ENCODE peak calls at places on chromosomes 16 and 17, in nine cellular contexts. U, K, T, W, A, G, N, H and R are unnamed samples.

GRCh38 chr17:32288600-32288999 is 23.0 kb downstream of the RHBDL3 start:
- DNase-seq in K (no peak), U (no peak), H (no peak), T (no peak), A (no peak), G (no peak), W (no peak), N (no peak), R (no peak)

GRCh38 chr16:75695708-75696107 is 5.6 kb downstream of the DUXB start:
- DNase-seq in G (no peak), W (no peak), U (no peak), K (no peak), N (no peak), H (no peak), T (no peak), A (peak; percentile 58), R (no peak)

GRCh38 chr16:19179890-19180490 is 11.9 kb downstream of the SYT17 start:
- DNase-seq in G (peak; percentile 35), U (peak; percentile 12), A (peak; percentile 81), H (no peak), K (peak; percentile 44), N (peak; percentile 71), W (peak; percentile 71), T (peak; percentile 61), R (no peak)

GRCh38 chr17:46742539-46743270 is 75.8 kb downstream of the WNT3 start:
- DNase-seq in W (no peak), G (no peak), T (no peak), A (peak; percentile 69), K (no peak), H (no peak), U (peak; percentile 87), N (peak; percentile 93), R (no peak)

GRCh38 chr16:68284847-68285246 is 20.5 kb downstream of the SLC7A6 start:
- DNase-seq in T (no peak), H (no peak), N (no peak), G (no peak), K (no peak), A (no peak), U (no peak), W (no peak), R (no peak)

GRCh38 chr16:58022601-58023371 is 2.8 kb upstream of the MMP15 start:
- DNase-seq in N (peak; percentile 49), A (no peak), G (peak; percentile 72), K (peak; percentile 45), W (peak; percentile 84), H (peak; percentile 80), T (peak; percentile 71), U (peak; percentile 73), R (no peak)

GRCh38 chr16:75048546-75048945 is 49.7 kb downstream of the ZNRF1 start:
- DNase-seq in W (no peak), U (peak; percentile 60), K (no peak), A (no peak), T (no peak), H (no peak), G (no peak), N (no peak), R (no peak)

GRCh38 chr17:79220715-79221291 is 146.2 kb downstream of the ENGASE start:
- DNase-seq in W (no peak), U (no peak), G (no peak), T (no peak), N (no peak), K (no peak), H (no peak), A (peak; percentile 55), R (no peak)

GRCh38 chr17:59427996-59428395 is 96.5 kb downstream of the YPEL2 start:
- DNase-seq in A (no peak), N (no peak), T (no peak), U (peak; percentile 54), H (no peak), K (no peak), G (peak; percentile 52), W (no peak), R (no peak)

GRCh38 chr16:80974649-80975376 is 31.9 kb downstream of the CMC2 start:
- DNase-seq in A (peak; percentile 24), G (no peak), U (no peak), H (no peak), K (no peak), W (no peak), T (no peak), N (peak; percentile 6), R (no peak)

GRCh38 chr17:47720754-47721533 is 12.1 kb upstream of the TBX21 start:
- DNase-seq in W (no peak), T (no peak), G (no peak), A (no peak), U (peak; percentile 33), K (no peak), N (peak; percentile 88), H (no peak), R (no peak)

GRCh38 chr17:29140631-29141483 is 39.3 kb downstream of the MYO18A start:
- DNase-seq in U (no peak), W (no peak), A (no peak), H (peak; percentile 73), N (no peak), T (no peak), K (no peak), G (no peak), R (no peak)

GRCh38 chr16:86378128-86378527 is 132.2 kb upstream of the FOXF1 start:
- DNase-seq in T (no peak), A (no peak), U (no peak), H (no peak), W (no peak), N (no peak), K (no peak), G (no peak), R (no peak)

GRCh38 chr16:69253796-69254426 is 57.2 kb upstream of the VPS4A start:
- DNase-seq in H (no peak), T (no peak), A (no peak), W (no peak), U (peak; percentile 34), N (no peak), K (no peak), G (peak; percentile 54), R (no peak)

GRCh38 chr17:72340836-72341235 is 220.0 kb downstream of the SOX9 start:
- DNase-seq in A (no peak), U (no peak), W (no peak), T (no peak), G (no peak), N (no peak), H (no peak), K (no peak), R (no peak)

GRCh38 chr17:17567631-17568030 is 23.9 kb downstream of the PEMT start:
- DNase-seq in W (no peak), T (peak; percentile 56), H (peak; percentile 79), A (no peak), G (peak; percentile 63), K (peak; percentile 56), N (no peak), U (peak; percentile 17), R (no peak)

GRCh38 chr17:57112994-57113393 is 27.9 kb downstream of the AKAP1 start:
- DNase-seq in U (no peak), N (no peak), T (no peak), H (no peak), K (no peak), G (no peak), A (no peak), W (no peak), R (no peak)
- H3K4me1 ChIP-seq in U (no peaks in the 10 kb centered on the region), N (peaks cover 9% of the 10 kb centered on the region), T (peaks cover 7% of the 10 kb centered on the region), H (peaks cover 21% of the 10 kb centered on the region), K (no peaks in the 10 kb centered on the region), G (no peaks in the 10 kb centered on the region), A (peaks cover 31% of the 10 kb centered on the region), W (peaks cover 16% of the 10 kb centered on the region), R (peaks cover 30% of the 10 kb centered on the region)

GRCh38 chr16:87845213-87845612 is 24.1 kb downstream of the SLC7A5 start:
- DNase-seq in W (no peak), G (no peak), H (no peak), N (no peak), K (no peak), A (no peak), U (no peak), T (no peak), R (no peak)

GRCh38 chr16:87844809-87845208 is 24.5 kb downstream of the SLC7A5 start:
- DNase-seq in G (no peak), T (no peak), K (no peak), U (no peak), A (no peak), W (no peak), N (no peak), H (no peak), R (no peak)

GRCh38 chr16:87843678-87844373 is 25.5 kb downstream of the SLC7A5 start:
- DNase-seq in N (no peak), T (no peak), G (no peak), K (no peak), W (no peak), A (no peak), U (no peak), H (no peak), R (no peak)

GRCh38 chr16:87845807-87846619 is 23.3 kb downstream of the SLC7A5 start:
- DNase-seq in W (no peak), U (no peak), T (no peak), N (no peak), H (no peak), A (no peak), G (no peak), K (no peak), R (no peak)

DNA sequence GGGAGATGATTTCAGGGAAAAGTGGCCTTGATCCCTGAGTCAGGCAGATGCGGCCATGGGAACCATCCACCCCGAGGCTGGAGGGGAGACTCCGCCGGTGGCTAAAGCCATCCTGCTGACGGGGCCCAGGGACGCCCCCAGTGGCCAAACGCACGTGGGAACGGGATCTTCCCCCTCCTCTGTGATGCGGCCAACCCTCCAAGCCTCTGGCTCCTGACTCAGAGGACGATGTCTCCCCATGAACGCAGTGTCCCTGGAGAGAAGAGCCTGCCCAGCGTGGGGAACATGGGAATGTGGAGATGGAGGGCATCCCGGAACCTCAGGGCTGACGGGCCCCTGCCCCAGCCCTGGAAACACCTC is 25.0 kb downstream of the SLC7A5 start:
- DNase-seq in G (no peak), A (no peak), H (no peak), W (no peak), K (no peak), T (no peak), N (no peak), U (peak; percentile 49), R (no peak)
- TF ChIP-seq CTCF in G (no peak), A (peak; percentile 18), H (no peak), W (no peak), K (no peak), T (no peak), N (no peak), U (no peak), R (no peak)

GRCh38 chr17:30832438-30832790 is 648 bp downstream of the ATAD5 start:
- DNase-seq in K (no peak), T (no peak), A (no peak), G (no peak), H (no peak), N (no peak), U (no peak), W (no peak), R (no peak)
- H3K27ac ChIP-seq in K (no peak overlapping the region), T (no peak overlapping the region), A (peak overlapping the region; percentile 95), G (no peak overlapping the region), H (no peak overlapping the region), N (no peak overlapping the region), U (peak overlapping the region; percentile 90), W (no peak overlapping the region), R (peak overlapping the region; percentile 60)

DNA sequence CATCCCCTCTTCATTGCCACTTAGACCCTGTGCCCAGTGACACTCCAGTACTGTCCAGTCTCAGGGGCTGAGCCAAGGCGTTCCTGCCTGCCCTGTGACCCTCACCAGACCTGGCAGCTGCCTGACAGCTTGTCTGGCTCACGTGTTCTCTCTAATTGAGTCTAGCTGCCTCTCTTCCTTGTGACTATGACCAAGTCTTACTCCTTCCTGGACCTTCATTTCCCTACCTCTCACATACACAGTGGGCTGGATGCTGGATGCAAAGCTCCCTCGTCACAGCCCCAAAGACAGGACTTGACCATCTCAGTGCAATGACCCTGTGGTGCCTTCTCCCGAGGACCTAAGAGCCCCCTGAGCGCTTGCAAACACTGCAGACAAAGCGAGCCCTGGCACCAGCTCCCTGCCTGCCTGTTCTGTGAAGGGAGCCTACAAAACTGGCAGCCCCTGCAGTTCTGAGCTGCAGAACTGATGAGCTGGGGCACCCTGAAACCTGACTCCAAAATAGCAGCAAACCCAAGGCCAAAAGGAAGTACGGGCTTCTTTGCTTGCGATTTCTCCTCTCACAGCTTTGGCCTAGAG is 1.7 kb downstream of the DEXI start:
- DNase-seq in A (no peak), N (no peak), G (no peak), U (no peak), T (no peak), H (no peak), K (no peak), W (peak; percentile 51), R (no peak)
- H3K4me1 ChIP-seq in A (peaks cover 54% of the 10 kb centered on the region), N (peaks cover 17% of the 10 kb centered on the region), G (peaks cover 14% of the 10 kb centered on the region), U (peaks cover 4% of the 10 kb centered on the region), T (peaks cover 81% of the 10 kb centered on the region), H (peaks cover 20% of the 10 kb centered on the region), K (no peaks in the 10 kb centered on the region), W (peaks cover 87% of the 10 kb centered on the region), R (peaks cover 84% of the 10 kb centered on the region)